ENCODE peak calls at places on chromosome 10, in four cellular contexts. H is AG09309, G is AG04450, A is AG09319. I is an unnamed sample.

GRCh38 chr10:18607503-18607902 is 43.9 kb downstream of the NSUN6 start:
- DNase-seq in A (peak; percentile 62), H (peak; percentile 32), G (peak; percentile 49), I (peak; percentile 32)

GRCh38 chr10:71078454-71079145 is 133.8 kb upstream of the UNC5B start:
- DNase-seq in H (no peak), G (no peak), A (no peak), I (no peak)

GRCh38 chr10:90969947-90970673 is 49.2 kb upstream of the ANKRD1 start:
- DNase-seq in A (no peak), G (peak; percentile 18), H (peak; percentile 55), I (no peak)

GRCh38 chr10:28302012-28302667 is 724 bp downstream of the MPP7 start:
- DNase-seq in A (no peak), G (no peak), H (no peak), I (no peak)

GRCh38 chr10:34495938-34496337 is 319.2 kb downstream of the PARD3 start:
- DNase-seq in H (no peak), G (no peak), A (no peak), I (no peak)

GRCh38 chr10:14971867-14972448 is 12.8 kb downstream of the MEIG1 start:
- DNase-seq in G (no peak), H (no peak), A (no peak), I (no peak)

GRCh38 chr10:126380352-126381076 is 7.8 kb downstream of the ADAM12 start:
- DNase-seq in G (no peak), A (no peak), H (no peak), I (no peak)

GRCh38 chr10:68333058-68333395 is 299 bp upstream of the PBLD start:
- DNase-seq in G (no peak), A (no peak), H (peak; percentile 31), I (no peak)

GRCh38 chr10:93481931-93482834 is at the start of gene MYOF:
- DNase-seq in A (peak; percentile 79), H (no peak), G (peak; percentile 78), I (no peak)

GRCh38 chr10:24957624-24958435 is 5.4 kb upstream of the PRTFDC1 start:
- DNase-seq in G (peak; percentile 68), H (peak; percentile 82), A (peak; percentile 84), I (no peak)

GRCh38 chr10:47079177-47079580 is 168.0 kb downstream of the PTPN20 start:
- DNase-seq in G (no peak), H (no peak), A (no peak), I (no peak)

GRCh38 chr10:78333362-78334143 is 299.9 kb downstream of the RPS24 start:
- DNase-seq in G (no peak), H (no peak), A (no peak), I (no peak)

GRCh38 chr10:98308602-98309365 is 40.8 kb upstream of the LOXL4 start:
- DNase-seq in G (no peak), A (no peak), H (no peak), I (no peak)

GRCh38 chr10:92290076-92290836 is 622 bp downstream of the CPEB3 start:
- DNase-seq in A (peak; percentile 4), G (no peak), H (no peak), I (no peak)

GRCh38 chr10:98295907-98296306 is 27.9 kb upstream of the LOXL4 start:
- DNase-seq in H (peak; percentile 38), A (no peak), G (peak; percentile 23), I (no peak)

GRCh38 chr10:110681023-110681681 is 37.0 kb downstream of the RBM20 start:
- DNase-seq in A (no peak), H (no peak), G (no peak), I (peak; percentile 26)

GRCh38 chr10:18713077-18713476 is 53.8 kb downstream of the ARL5B start:
- DNase-seq in A (peak; percentile 64), G (peak; percentile 60), H (peak; percentile 89), I (peak; percentile 90)

GRCh38 chr10:61621538-61622150 is 41.1 kb upstream of the CABCOCO1 start:
- DNase-seq in H (no peak), G (no peak), A (no peak), I (no peak)

GRCh38 chr10:97081621-97082235 is 104.0 kb downstream of the SLIT1 start:
- DNase-seq in G (peak; percentile 29), H (peak; percentile 7), A (peak; percentile 15), I (no peak)

GRCh38 chr10:324593-324992 is 189.3 kb downstream of the ZMYND11 start:
- DNase-seq in G (no peak), A (no peak), H (no peak), I (no peak)

GRCh38 chr10:5446390-5446926 is 34.1 kb downstream of the NET1 start:
- DNase-seq in A (peak; percentile 55), H (peak; percentile 55), G (peak; percentile 54), I (peak; percentile 69)

GRCh38 chr10:118958984-118959916 is 70.3 kb upstream of the NANOS1 start:
- DNase-seq in G (no peak), A (peak; percentile 44), H (no peak), I (no peak)

DNA sequence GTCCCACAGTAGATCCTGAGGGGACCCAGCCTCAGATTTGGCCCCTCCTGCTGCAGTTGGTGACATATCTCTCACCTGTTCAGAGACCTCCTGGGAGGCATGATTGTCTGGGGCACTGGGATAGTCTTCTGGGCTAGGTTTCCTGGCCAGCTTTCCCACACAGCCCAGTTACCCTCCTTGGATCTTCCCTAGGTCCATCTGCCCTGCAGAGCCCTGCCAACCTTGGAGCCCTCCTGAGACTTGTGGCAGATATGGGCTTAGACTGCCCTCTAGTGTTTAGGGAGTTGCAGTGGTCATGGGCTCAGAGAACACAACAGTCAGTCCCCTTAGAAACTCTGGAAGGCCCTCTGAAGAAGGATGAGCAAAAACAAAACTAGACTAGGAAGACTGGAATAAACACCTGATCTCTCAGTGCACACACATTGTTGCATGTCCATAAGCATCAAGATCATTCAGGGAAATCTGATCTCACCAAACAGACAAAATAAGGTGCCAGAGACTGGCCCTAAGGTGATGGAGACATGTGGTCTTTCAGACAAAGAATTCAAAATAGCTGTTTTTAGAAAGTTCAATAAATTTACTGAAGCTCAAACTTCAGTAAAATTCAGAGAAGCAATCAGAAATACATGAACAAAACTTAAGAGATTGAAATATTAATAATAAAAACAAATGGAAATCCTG is 324.6 kb downstream of the ATRNL1 start:
- DNase-seq in G (peak; percentile 6), A (no peak), H (no peak), I (peak; percentile 9)
- TF ChIP-seq CTCF in G (peak; percentile 78), A (peak; percentile 58), H (no peak), I (peak; percentile 65)

GRCh38 chr10:123642697-123643096 is 23.5 kb upstream of the GPR26 start:
- DNase-seq in G (no peak), H (no peak), A (no peak), I (no peak)
- TF ChIP-seq CTCF in G (no peak), H (no peak), A (no peak), I (peak; percentile 2)

GRCh38 chr10:22103701-22104100 is 100.2 kb upstream of the DNAJC1 start:
- DNase-seq in A (no peak), H (no peak), G (no peak), I (no peak)
- TF ChIP-seq CTCF in A (peak; percentile 4), H (peak; percentile 17), G (peak; percentile 15), I (peak; percentile 39)

GRCh38 chr10:113221756-113222168 is 271.7 kb downstream of the TCF7L2 start:
- DNase-seq in G (no peak), H (no peak), A (no peak), I (no peak)
- TF ChIP-seq CTCF in G (no peak), H (no peak), A (no peak), I (no peak)

GRCh38 chr10:42836771-42837468 is 54.3 kb downstream of the BMS1 start:
- DNase-seq in G (no peak), H (no peak), A (peak; percentile 0), I (no peak)

GRCh38 chr10:42830237-42830636 is 47.6 kb downstream of the BMS1 start:
- DNase-seq in H (no peak), A (no peak), G (no peak), I (no peak)

GRCh38 chr10:42836096-42836495 is 53.5 kb downstream of the BMS1 start:
- DNase-seq in G (no peak), A (no peak), H (no peak), I (no peak)
- TF ChIP-seq CTCF in G (no peak), A (no peak), H (no peak), I (no peak)

GRCh38 chr10:66183028-66183427 is 742.8 kb upstream of the LRRTM3 start:
- DNase-seq in H (no peak), G (no peak), A (no peak), I (no peak)

GRCh38 chr10:66176772-66177171 is 749.1 kb upstream of the LRRTM3 start:
- DNase-seq in G (peak; percentile 20), H (no peak), A (no peak), I (no peak)

DNA sequence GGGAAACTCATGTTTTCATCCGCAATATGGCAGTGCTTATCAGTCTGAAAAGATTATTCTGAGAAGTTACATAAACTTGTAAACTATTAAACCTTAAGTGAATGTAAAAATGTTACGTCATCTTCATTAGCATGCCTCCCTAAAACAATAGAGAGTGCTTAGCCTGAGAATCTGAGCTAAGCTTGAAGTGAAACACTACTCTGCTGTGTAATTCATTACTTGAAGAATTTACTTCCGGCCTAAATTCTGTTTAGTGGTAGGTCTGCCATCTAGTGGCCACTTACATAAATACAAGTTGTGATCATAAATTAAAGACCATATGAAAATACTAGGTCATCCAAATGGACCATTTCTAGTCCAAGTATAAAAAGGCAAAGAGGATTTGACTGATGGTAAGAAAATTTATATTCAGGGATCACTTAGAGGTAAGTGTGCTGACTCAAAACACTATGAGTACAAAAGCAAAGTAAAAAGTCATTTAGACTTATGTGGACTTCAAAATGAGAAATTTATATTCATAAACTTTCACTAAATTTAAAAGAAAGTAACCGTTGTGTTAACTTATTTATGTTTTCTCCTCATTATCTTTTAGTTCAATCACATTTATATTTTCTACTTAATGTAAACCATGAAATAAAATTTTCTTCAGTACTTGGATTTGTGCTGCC is 745.1 kb upstream of the LRRTM3 start:
- DNase-seq in A (peak; percentile 3), G (peak; percentile 21), H (peak; percentile 20), I (peak; percentile 19)
- TF ChIP-seq CTCF in A (peak; percentile 54), G (peak; percentile 63), H (peak; percentile 50), I (peak; percentile 43)

I was measured in kidney epithelial cell.